ENCODE peak calls at places on chromosomes 13 and 19, in eight cellular contexts. Y is H9; I is stimulated activated CD8-positive, alpha-beta memory T cell treated with anti-CD3 and anti-CD28 coated beads, Interleukin-4, amount 100 ng/mL, for 24 hours; A is substantia nigra; B is NCI-H1417; L is NCI-H1694 treated with DMSO at 0.1 percent for 48 hours; Z is sigmoid colon; Q is activated T-helper 1 cell treated with anti-CD3 and anti-CD28 coated beads, Interleukin-12 subunit alpha, Interleukin-12 subunit beta, Interleukin-2, Interleukin-4 antibody, amounts not matched to agents 30 ng/mL and 10 ng/mL and 1 ng/mL, durations not matched to agents 14 hours and 24 hours and 36 hours. N is an unnamed sample.

GRCh38 chr13:49569993-49570689 is 15.2 kb downstream of the RCBTB1 start:
- DNase-seq in Y (no peak), I (no peak), A (no peak), B (no peak), L (no peak), Z (no peak), Q (no peak), N (no peak)

GRCh38 chr19:4064073-4064550 is 2.6 kb downstream of the ZBTB7A start:
- DNase-seq in Y (peak; percentile 42), I (no peak), A (no peak), B (peak; percentile 45), L (no peak), Z (peak; percentile 82), Q (no peak), N (no peak)

GRCh38 chr13:37138169-37138568 is 32.7 kb upstream of the CSNK1A1L start:
- DNase-seq in Y (peak; percentile 43), I (no peak), A (no peak), B (no peak), L (no peak), Z (no peak), Q (no peak), N (no peak)

GRCh38 chr19:6828698-6829633 is 56.5 kb downstream of the VAV1 start:
- DNase-seq in Y (peak; percentile 97), I (peak; percentile 18), A (no peak), B (no peak), L (no peak), Z (no peak), Q (peak; percentile 19), N (peak; percentile 52)

GRCh38 chr19:1396019-1396767 is 5.1 kb downstream of the GAMT start:
- DNase-seq in Y (no peak), I (no peak), A (no peak), B (no peak), L (no peak), Z (no peak), Q (no peak), N (no peak)

GRCh38 chr19:52943884-52944643 is 18.6 kb downstream of the ZNF816 start:
- DNase-seq in Y (no peak), I (no peak), A (no peak), B (no peak), L (no peak), Z (peak; percentile 4), Q (no peak), N (no peak)

GRCh38 chr19:1261863-1262686 is 7.1 kb upstream of the CIRBP start:
- DNase-seq in Y (no peak), I (no peak), A (no peak), B (peak; percentile 54), L (no peak), Z (peak; percentile 86), Q (no peak), N (no peak)

GRCh38 chr13:29847501-29847983 is 2.9 kb downstream of the UBL3 start:
- DNase-seq in Y (no peak), I (no peak), A (no peak), B (peak; percentile 24), L (no peak), Z (no peak), Q (no peak), N (no peak)

GRCh38 chr19:46299004-46299509 is 2.2 kb downstream of the HIF3A start:
- DNase-seq in Y (no peak), I (no peak), A (peak; percentile 68), B (peak; percentile 86), L (peak; percentile 85), Z (peak; percentile 99), Q (no peak), N (no peak)

GRCh38 chr13:51148952-51149573 is 38.0 kb upstream of the C13orf42 start:
- DNase-seq in Y (peak; percentile 86), I (no peak), A (no peak), B (peak; percentile 90), L (peak; percentile 40), Z (no peak), Q (no peak), N (no peak)

GRCh38 chr13:98503175-98504028 is 73.5 kb downstream of the STK24 start:
- DNase-seq in Y (no peak), I (no peak), A (no peak), B (no peak), L (no peak), Z (peak; percentile 69), Q (no peak), N (peak; percentile 12)

GRCh38 chr13:35729926-35730627 is 253.6 kb upstream of the MAB21L1 start:
- DNase-seq in Y (no peak), I (no peak), A (no peak), B (no peak), L (no peak), Z (no peak), Q (no peak), N (no peak)

GRCh38 chr19:6710273-6711077 is 10.0 kb downstream of the C3 start:
- DNase-seq in Y (peak; percentile 65), I (no peak), A (no peak), B (no peak), L (no peak), Z (no peak), Q (no peak), N (no peak)

GRCh38 chr13:31970237-31970930 is 61.2 kb upstream of the FRY start:
- DNase-seq in Y (no peak), I (no peak), A (no peak), B (no peak), L (no peak), Z (no peak), Q (no peak), N (no peak)

GRCh38 chr13:67192751-67193150 is 37.4 kb downstream of the PCDH9 start:
- DNase-seq in Y (no peak), I (no peak), A (no peak), B (no peak), L (no peak), Z (no peak), Q (no peak), N (no peak)

GRCh38 chr13:105485061-105485460 is 1050.4 kb downstream of the EFNB2 start:
- DNase-seq in Y (no peak), I (no peak), A (no peak), B (no peak), L (no peak), Z (no peak), Q (no peak), N (no peak)

GRCh38 chr13:28559636-28560259 is 64.8 kb upstream of the FLT1 start:
- DNase-seq in Y (no peak), I (no peak), A (no peak), B (no peak), L (no peak), Z (no peak), Q (no peak), N (no peak)

GRCh38 chr13:29746167-29746677 is 104.2 kb downstream of the UBL3 start:
- DNase-seq in Y (no peak), I (no peak), A (no peak), B (no peak), L (no peak), Z (no peak), Q (no peak), N (no peak)

GRCh38 chr13:39602277-39602613 is 748 bp downstream of the LHFPL6 start:
- DNase-seq in Y (no peak), I (no peak), A (no peak), B (no peak), L (peak; percentile 35), Z (no peak), Q (no peak), N (no peak)

GRCh38 chr19:10662384-10663251 is 8.5 kb downstream of the ILF3 start:
- DNase-seq in Y (no peak), I (peak; percentile 20), A (no peak), B (no peak), L (no peak), Z (no peak), Q (no peak), N (no peak)

GRCh38 chr13:112931028-112931934 is 37.7 kb upstream of the MCF2L start:
- DNase-seq in Y (peak; percentile 66), I (no peak), A (no peak), B (peak; percentile 93), L (peak; percentile 62), Z (peak; percentile 47), Q (no peak), N (no peak)

GRCh38 chr13:45301263-45301662 is 39.7 kb downstream of the TPT1 start:
- DNase-seq in Y (no peak), I (no peak), A (no peak), B (no peak), L (no peak), Z (no peak), Q (no peak), N (no peak)

GRCh38 chr13:90918551-90918950 is 428.9 kb upstream of the MIR17HG start:
- DNase-seq in Y (no peak), I (no peak), A (no peak), B (no peak), L (no peak), Z (no peak), Q (no peak), N (no peak)

GRCh38 chr13:45879666-45880065 is 28.1 kb upstream of the SIAH3 start:
- DNase-seq in Y (peak; percentile 72), I (no peak), A (no peak), B (no peak), L (no peak), Z (no peak), Q (no peak), N (no peak)